ENCODE peak calls at places on chromosomes 4 and X, in six cellular contexts. One of them, this sample, is unnamed.

GRCh38 chr4:123479944-123480343 is 83.3 kb downstream of the SPRY1 start:
- DNase-seq in fibroblast of lung: no peak
- DNase-seq in ureter: no peak
- DNase-seq in iPS-NIHi11: no peak
- DNase-seq in right atrium auricular region: no peak
- DNase-seq in WTC11: no peak
- DNase-seq in this sample: no peak

GRCh38 chr4:7323872-7324650 is 110.7 kb downstream of the PSAPL1 start:
- DNase-seq in ureter: no peak
- DNase-seq in iPS-NIHi11: peak; percentile 49
- DNase-seq in fibroblast of lung: no peak
- DNase-seq in right atrium auricular region: no peak
- DNase-seq in WTC11: no peak
- DNase-seq in this sample: no peak

GRCh38 chr4:109496875-109497274 is 63.2 kb upstream of the MCUB start:
- DNase-seq in WTC11: no peak
- DNase-seq in ureter: no peak
- DNase-seq in fibroblast of lung: no peak
- DNase-seq in iPS-NIHi11: no peak
- DNase-seq in right atrium auricular region: no peak
- DNase-seq in this sample: no peak

GRCh38 chr4:73396304-73396703 is 7.8 kb upstream of the ALB start:
- DNase-seq in iPS-NIHi11: no peak
- DNase-seq in WTC11: no peak
- DNase-seq in right atrium auricular region: no peak
- DNase-seq in fibroblast of lung: no peak
- DNase-seq in ureter: no peak
- DNase-seq in this sample: no peak

GRCh38 chr4:118834960-118835895 is 698 bp downstream of the SEC24D start:
- DNase-seq in right atrium auricular region: peak; percentile 87
- DNase-seq in WTC11: peak; percentile 30
- DNase-seq in ureter: peak; percentile 67
- DNase-seq in fibroblast of lung: peak; percentile 95
- DNase-seq in iPS-NIHi11: peak; percentile 49
- DNase-seq in this sample: peak; percentile 51

GRCh38 chr4:175934492-175934891 is 122.4 kb upstream of the GPM6A start:
- DNase-seq in fibroblast of lung: no peak
- DNase-seq in WTC11: no peak
- DNase-seq in right atrium auricular region: no peak
- DNase-seq in iPS-NIHi11: no peak
- DNase-seq in ureter: no peak
- DNase-seq in this sample: no peak

GRCh38 chrX:130523460-130524394 is 121.9 kb downstream of the RBMX2 start:
- DNase-seq in iPS-NIHi11: peak; percentile 73
- DNase-seq in right atrium auricular region: no peak
- DNase-seq in fibroblast of lung: peak; percentile 2
- DNase-seq in WTC11: peak; percentile 14
- DNase-seq in ureter: no peak
- DNase-seq in this sample: peak; percentile 62

GRCh38 chr4:19577121-19577520 is 674.6 kb upstream of the SLIT2 start:
- DNase-seq in WTC11: no peak
- DNase-seq in ureter: no peak
- DNase-seq in fibroblast of lung: peak; percentile 10
- DNase-seq in right atrium auricular region: no peak
- DNase-seq in iPS-NIHi11: no peak
- DNase-seq in this sample: no peak

GRCh38 chrX:21865436-21865835 is 9.6 kb downstream of the YY2 start:
- DNase-seq in right atrium auricular region: no peak
- DNase-seq in WTC11: no peak
- DNase-seq in fibroblast of lung: peak; percentile 33
- DNase-seq in ureter: no peak
- DNase-seq in iPS-NIHi11: no peak
- DNase-seq in this sample: no peak

GRCh38 chr4:122854444-122854843 is 27.8 kb downstream of the FGF2 start:
- DNase-seq in WTC11: no peak
- DNase-seq in fibroblast of lung: peak; percentile 45
- DNase-seq in right atrium auricular region: peak; percentile 66
- DNase-seq in ureter: no peak
- DNase-seq in iPS-NIHi11: no peak
- DNase-seq in this sample: no peak

GRCh38 chr4:168615294-168615693 is 118.4 kb downstream of the PALLD start:
- DNase-seq in right atrium auricular region: no peak
- DNase-seq in WTC11: no peak
- DNase-seq in ureter: no peak
- DNase-seq in fibroblast of lung: peak; percentile 94
- DNase-seq in iPS-NIHi11: no peak
- DNase-seq in this sample: no peak

This sample was measured in nephron progenitor cell.